ENCODE peak calls at places on chromosome 4, in five cellular contexts. H, G, W, F and Y are unnamed samples.

GRCh38 chr4:8129785-8130184 is 28.8 kb downstream of the ABLIM2 start:
- DNase-seq in H (no peak), F (no peak), W (no peak), G (no peak), Y (no peak)

GRCh38 chr4:164623099-164623498 is 130.8 kb upstream of the SMIM31 start:
- DNase-seq in W (no peak), H (no peak), G (no peak), F (no peak), Y (no peak)

GRCh38 chr4:156336516-156336915 is 382.9 kb upstream of the CTSO start:
- DNase-seq in W (no peak), G (no peak), F (no peak), H (no peak), Y (no peak)

GRCh38 chr4:16881151-16881884 is 17.1 kb downstream of the LDB2 start:
- DNase-seq in W (no peak), G (no peak), H (no peak), F (no peak), Y (no peak)

GRCh38 chr4:15706646-15707362 is 3.9 kb downstream of the BST1 start:
- DNase-seq in W (no peak), F (no peak), G (no peak), H (peak; percentile 70), Y (no peak)

GRCh38 chr4:109671350-109671749 is 31.9 kb downstream of the CASP6 start:
- DNase-seq in F (no peak), W (no peak), H (no peak), G (no peak), Y (no peak)

GRCh38 chr4:73603854-73604584 is 16.2 kb downstream of the RASSF6 start:
- DNase-seq in G (no peak), H (no peak), F (no peak), W (no peak), Y (no peak)

GRCh38 chr4:26992657-26993361 is 132.2 kb downstream of the STIM2 start:
- DNase-seq in F (no peak), H (no peak), G (no peak), W (peak; percentile 40), Y (peak; percentile 82)

GRCh38 chr4:113979157-113979972 is at the start of gene ARSJ:
- DNase-seq in F (peak; percentile 56), W (peak; percentile 51), G (no peak), H (no peak), Y (peak; percentile 56)

GRCh38 chr4:141027421-141027820 is 105.8 kb downstream of the RNF150 start:
- DNase-seq in F (no peak), W (peak; percentile 30), G (no peak), H (no peak), Y (no peak)

GRCh38 chr4:187961171-187961570 is 34.4 kb upstream of the ZFP42 start:
- DNase-seq in W (no peak), H (no peak), G (no peak), F (no peak), Y (no peak)

GRCh38 chr4:164926301-164926700 is 49.3 kb downstream of the APELA start:
- DNase-seq in F (no peak), G (no peak), W (no peak), H (no peak), Y (no peak)

GRCh38 chr4:56752985-56753384 is 68.5 kb downstream of the SPINK2 start:
- DNase-seq in G (no peak), H (no peak), F (no peak), W (no peak), Y (no peak)

GRCh38 chr4:113908829-113909228 is 70.6 kb downstream of the ARSJ start:
- DNase-seq in H (no peak), W (no peak), F (no peak), G (no peak), Y (no peak)

GRCh38 chr4:107997001-107997788 is 7.5 kb downstream of the HADH start:
- DNase-seq in W (peak; percentile 55), F (no peak), G (no peak), H (no peak), Y (peak; percentile 61)

GRCh38 chr4:127446309-127446708 is 186.4 kb upstream of the INTU start:
- DNase-seq in G (no peak), F (no peak), W (no peak), H (no peak), Y (no peak)

GRCh38 chr4:8171941-8172924 is 13.6 kb upstream of the ABLIM2 start:
- DNase-seq in F (no peak), G (no peak), W (no peak), H (no peak), Y (no peak)

GRCh38 chr4:24793219-24794005 is 2.0 kb upstream of the SOD3 start:
- DNase-seq in G (no peak), F (no peak), H (no peak), W (no peak), Y (no peak)

GRCh38 chr4:75653845-75654503 is 19.2 kb downstream of the G3BP2 start:
- DNase-seq in G (no peak), F (no peak), H (no peak), W (no peak), Y (no peak)

GRCh38 chr4:84338367-84338766 is 160.7 kb downstream of the NKX6-1 start:
- DNase-seq in F (no peak), G (no peak), W (no peak), H (no peak), Y (no peak)

GRCh38 chr4:77021614-77022089 is 54.1 kb downstream of the CCNI start:
- DNase-seq in F (peak; percentile 34), H (peak; percentile 87), W (no peak), G (no peak), Y (no peak)

GRCh38 chr4:189200346-189200745 is 740.3 kb upstream of the FRG1 start:
- DNase-seq in W (no peak), H (no peak), F (no peak), G (no peak), Y (no peak)

GRCh38 chr4:48109413-48110263 is 24.4 kb downstream of the TXK start:
- DNase-seq in H (no peak), F (no peak), W (no peak), G (no peak), Y (no peak)

GRCh38 chr4:31246856-31247255 is 526.7 kb downstream of the PCDH7 start:
- DNase-seq in H (no peak), W (no peak), G (no peak), F (no peak), Y (no peak)

GRCh38 chr4:139595989-139596679 is 40.1 kb upstream of the SETD7 start:
- DNase-seq in F (no peak), H (no peak), G (peak; percentile 30), W (no peak), Y (no peak)

DNA sequence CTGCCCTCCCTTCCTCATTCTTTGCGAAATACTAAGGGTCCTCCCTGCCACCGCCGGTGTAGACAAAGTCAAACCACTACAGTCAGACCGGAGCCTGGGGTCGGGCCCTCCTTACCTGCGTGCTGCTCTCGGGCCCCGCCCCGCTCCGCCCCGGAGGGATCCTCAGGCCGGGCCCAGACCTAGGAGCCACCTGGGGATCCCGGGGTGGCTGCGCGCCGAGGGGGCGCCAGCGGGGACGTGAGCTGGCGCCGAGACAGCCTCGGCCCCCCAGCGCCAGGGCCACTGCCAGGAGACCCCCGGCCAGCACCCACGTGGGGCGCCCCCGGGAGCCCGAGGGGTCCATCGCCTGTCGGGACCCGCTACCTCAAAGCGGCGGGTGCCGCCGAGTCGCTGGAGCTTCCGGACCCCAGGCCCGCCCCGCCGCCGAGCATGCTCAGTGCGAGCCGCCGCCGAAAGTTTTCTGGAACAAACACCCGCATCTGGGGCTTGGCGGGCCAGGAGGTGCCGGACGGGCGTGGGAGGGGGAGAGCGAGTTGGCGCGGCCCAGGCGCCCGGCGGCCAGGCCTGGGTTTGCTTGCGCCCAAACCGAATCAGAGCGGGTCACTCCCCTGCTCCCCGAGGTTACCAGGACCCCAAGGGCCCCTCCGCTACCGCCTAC is at the start of gene EVC2:
- DNase-seq in G (peak; percentile 53), F (peak; percentile 60), H (no peak), W (peak; percentile 79), Y (peak; percentile 25)
- TF ChIP-seq POLR2A in G (peak; percentile 42), F (no peak), H (peak; percentile 12), W (peak; percentile 58), Y (no peak)

GRCh38 chr4:69757464-69757863 is 3.0 kb downstream of the SULT1B1 start:
- DNase-seq in H (no peak), G (no peak), F (no peak), W (no peak), Y (no peak)
- H3K4me3 ChIP-seq in H (no peak overlapping the region), G (no peak overlapping the region), F (no peak overlapping the region), W (no peak overlapping the region), Y (no peak overlapping the region)

DNA sequence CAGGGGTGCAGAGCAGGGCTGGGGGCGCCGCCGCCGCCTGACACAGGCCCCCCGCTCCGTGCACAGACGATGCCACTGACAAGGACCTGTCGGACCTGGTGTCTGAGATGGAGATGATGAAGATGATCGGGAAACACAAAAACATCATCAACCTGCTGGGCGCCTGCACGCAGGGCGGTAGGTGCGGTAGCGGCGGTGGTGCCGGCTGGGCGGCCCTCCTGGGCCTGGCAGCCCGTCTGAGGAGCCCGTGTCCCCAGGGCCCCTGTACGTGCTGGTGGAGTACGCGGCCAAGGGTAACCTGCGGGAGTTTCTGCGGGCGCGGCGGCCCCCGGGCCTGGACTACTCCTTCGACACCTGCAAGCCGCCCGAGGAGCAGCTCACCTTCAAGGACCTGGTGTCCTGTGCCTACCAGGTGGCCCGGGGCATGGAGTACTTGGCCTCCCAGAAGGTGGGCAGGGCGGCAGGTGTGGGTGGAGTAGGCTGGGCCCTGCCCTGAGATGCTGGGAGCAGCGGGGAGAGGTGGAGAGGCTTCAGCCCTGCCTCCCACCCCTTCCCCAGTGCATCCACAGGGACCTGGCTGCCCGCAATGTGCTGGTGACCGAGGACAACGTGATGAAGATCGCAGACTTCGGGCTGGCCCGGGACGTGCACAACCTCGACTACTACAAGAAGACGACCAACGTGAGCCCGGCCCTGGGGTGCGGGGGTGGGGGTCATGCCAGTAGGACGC is 12.6 kb downstream of the FGFR3 start:
- DNase-seq in G (no peak), F (no peak), H (no peak), W (no peak), Y (no peak)
- TF ChIP-seq POLR2A in G (no peak), F (no peak), H (no peak), W (no peak), Y (no peak)

DNA sequence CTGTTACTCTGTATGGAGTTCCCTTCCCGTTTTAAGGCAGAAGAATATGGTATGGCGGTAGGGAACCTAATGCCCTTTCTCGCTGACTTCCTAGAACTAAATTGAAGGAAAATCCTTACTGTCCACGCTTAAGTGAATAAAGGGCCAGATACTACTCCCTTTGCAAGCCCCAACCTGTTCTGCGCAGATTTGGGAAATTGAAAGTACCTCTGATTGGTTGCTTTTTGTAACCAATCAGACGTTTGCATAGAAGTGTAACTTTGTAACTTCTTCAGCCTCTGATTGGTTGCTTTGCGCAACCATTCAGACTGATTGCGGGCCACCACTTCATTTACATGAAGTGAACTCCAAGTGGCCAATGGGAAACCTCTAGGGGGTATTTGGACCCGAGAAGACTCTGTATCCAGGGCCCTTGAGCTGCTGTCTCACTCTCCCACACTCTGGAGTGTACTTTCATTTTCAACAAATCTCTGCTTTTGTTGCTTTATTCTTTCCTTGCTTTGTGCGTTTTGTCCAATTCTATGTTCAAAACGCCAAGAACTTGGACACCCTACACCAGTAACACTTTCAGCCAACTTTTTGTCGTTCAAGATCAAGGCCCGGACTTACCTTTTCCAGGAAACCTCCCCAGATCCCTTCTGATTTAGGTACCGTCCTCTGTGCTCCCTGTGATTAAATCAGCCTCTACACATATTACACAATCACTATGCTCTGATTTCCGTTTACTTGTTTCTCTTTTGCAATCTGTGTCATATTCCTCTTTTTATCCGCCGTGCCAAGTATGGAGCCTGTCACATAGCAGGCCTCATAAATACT is 1.0 kb upstream of the TMEM33 start:
- DNase-seq in W (no peak), H (no peak), F (no peak), G (no peak), Y (no peak)
- H3K4me3 ChIP-seq in W (no peak overlapping the region), H (peak overlapping the region; percentile 97), F (peak overlapping the region; percentile 81), G (no peak overlapping the region), Y (no peak overlapping the region)